ENCODE peak calls at places on chromosomes 6 and 20, in six cellular contexts. One of them, this sample, is unnamed.

GRCh38 chr20:41131594-41132387 is 5.6 kb upstream of the PLCG1 start:
- DNase-seq in HepG2: no peak
- DNase-seq in neural progenitor cell: no peak
- DNase-seq in fibroblast of lung: no peak
- DNase-seq in NCI-H1092: no peak
- DNase-seq in CD8-positive, alpha-beta T cell: no peak
- DNase-seq in this sample: no peak

GRCh38 chr20:17910828-17911294 is 57.7 kb downstream of the SNX5 start:
- DNase-seq in HepG2: no peak
- DNase-seq in neural progenitor cell: no peak
- DNase-seq in fibroblast of lung: peak
- DNase-seq in NCI-H1092: no peak
- DNase-seq in CD8-positive, alpha-beta T cell: no peak
- DNase-seq in this sample: no peak

GRCh38 chr20:5171074-5171789 is 44.4 kb downstream of the CDS2 start:
- DNase-seq in HepG2: no peak
- DNase-seq in neural progenitor cell: peak
- DNase-seq in fibroblast of lung: no peak
- DNase-seq in NCI-H1092: no peak
- DNase-seq in CD8-positive, alpha-beta T cell: no peak
- DNase-seq in this sample: no peak

GRCh38 chr6:42819803-42820508 is 38.1 kb downstream of the BICRAL start:
- DNase-seq in HepG2: peak
- DNase-seq in neural progenitor cell: peak
- DNase-seq in fibroblast of lung: peak
- DNase-seq in NCI-H1092: no peak
- DNase-seq in CD8-positive, alpha-beta T cell: no peak
- DNase-seq in this sample: no peak

GRCh38 chr20:58393299-58393698 is 4.3 kb downstream of the VAPB start:
- DNase-seq in HepG2: no peak
- DNase-seq in neural progenitor cell: no peak
- DNase-seq in fibroblast of lung: no peak
- DNase-seq in NCI-H1092: no peak
- DNase-seq in CD8-positive, alpha-beta T cell: no peak
- DNase-seq in this sample: no peak

GRCh38 chr6:22569281-22570184 is at the start of gene HDGFL1:
- DNase-seq in HepG2: no peak
- DNase-seq in neural progenitor cell: no peak
- DNase-seq in fibroblast of lung: no peak
- DNase-seq in NCI-H1092: no peak
- DNase-seq in CD8-positive, alpha-beta T cell: no peak
- DNase-seq in this sample: no peak

GRCh38 chr6:116887884-116888283 is 10.8 kb downstream of the RFX6 start:
- DNase-seq in HepG2: no peak
- DNase-seq in neural progenitor cell: no peak
- DNase-seq in fibroblast of lung: no peak
- DNase-seq in NCI-H1092: no peak
- DNase-seq in CD8-positive, alpha-beta T cell: no peak
- DNase-seq in this sample: no peak

GRCh38 chr6:115634131-115634530 is 426.6 kb downstream of the FRK start:
- DNase-seq in HepG2: no peak
- DNase-seq in neural progenitor cell: no peak
- DNase-seq in fibroblast of lung: no peak
- DNase-seq in NCI-H1092: no peak
- DNase-seq in CD8-positive, alpha-beta T cell: no peak
- DNase-seq in this sample: no peak

GRCh38 chr20:53146201-53146891 is 174.2 kb downstream of the TSHZ2 start:
- DNase-seq in HepG2: no peak
- DNase-seq in neural progenitor cell: no peak
- DNase-seq in fibroblast of lung: no peak
- DNase-seq in NCI-H1092: no peak
- DNase-seq in CD8-positive, alpha-beta T cell: no peak
- DNase-seq in this sample: no peak

GRCh38 chr6:36123270-36124139 is 6.8 kb upstream of the MAPK13 start:
- DNase-seq in HepG2: peak
- DNase-seq in neural progenitor cell: peak
- DNase-seq in fibroblast of lung: peak
- DNase-seq in NCI-H1092: peak
- DNase-seq in CD8-positive, alpha-beta T cell: peak
- DNase-seq in this sample: peak

GRCh38 chr6:89264296-89264695 is 47.1 kb upstream of the GABRR1 start:
- DNase-seq in HepG2: no peak
- DNase-seq in neural progenitor cell: no peak
- DNase-seq in fibroblast of lung: no peak
- DNase-seq in NCI-H1092: no peak
- DNase-seq in CD8-positive, alpha-beta T cell: no peak
- DNase-seq in this sample: no peak

GRCh38 chr6:28888097-28888496 is 35.7 kb downstream of the TRIM27 start:
- DNase-seq in HepG2: no peak
- DNase-seq in neural progenitor cell: no peak
- DNase-seq in fibroblast of lung: no peak
- DNase-seq in NCI-H1092: no peak
- DNase-seq in CD8-positive, alpha-beta T cell: no peak
- DNase-seq in this sample: no peak

GRCh38 chr20:841568-842546 is 8.3 kb downstream of the FAM110A start:
- DNase-seq in HepG2: no peak
- DNase-seq in neural progenitor cell: peak
- DNase-seq in fibroblast of lung: no peak
- DNase-seq in NCI-H1092: no peak
- DNase-seq in CD8-positive, alpha-beta T cell: no peak
- DNase-seq in this sample: no peak

GRCh38 chr20:56343861-56344381 is 14.9 kb upstream of the FAM210B start:
- DNase-seq in HepG2: no peak
- DNase-seq in neural progenitor cell: peak
- DNase-seq in fibroblast of lung: peak
- DNase-seq in NCI-H1092: no peak
- DNase-seq in CD8-positive, alpha-beta T cell: no peak
- DNase-seq in this sample: no peak

GRCh38 chr6:73691512-73691911 is 4.5 kb upstream of the CD109 start:
- DNase-seq in HepG2: no peak
- DNase-seq in neural progenitor cell: no peak
- DNase-seq in fibroblast of lung: no peak
- DNase-seq in NCI-H1092: no peak
- DNase-seq in CD8-positive, alpha-beta T cell: no peak
- DNase-seq in this sample: no peak

GRCh38 chr20:11373391-11373790 is 544.3 kb upstream of the BTBD3 start:
- DNase-seq in HepG2: no peak
- DNase-seq in neural progenitor cell: no peak
- DNase-seq in fibroblast of lung: peak
- DNase-seq in NCI-H1092: peak
- DNase-seq in CD8-positive, alpha-beta T cell: no peak
- DNase-seq in this sample: no peak

GRCh38 chr20:20037960-20038359 is 14.3 kb downstream of the CRNKL1 start:
- DNase-seq in HepG2: no peak
- DNase-seq in neural progenitor cell: no peak
- DNase-seq in fibroblast of lung: no peak
- DNase-seq in NCI-H1092: no peak
- DNase-seq in CD8-positive, alpha-beta T cell: no peak
- DNase-seq in this sample: no peak

GRCh38 chr6:7087491-7087979 is 20.2 kb upstream of the RREB1 start:
- DNase-seq in HepG2: no peak
- DNase-seq in neural progenitor cell: no peak
- DNase-seq in fibroblast of lung: no peak
- DNase-seq in NCI-H1092: no peak
- DNase-seq in CD8-positive, alpha-beta T cell: peak
- DNase-seq in this sample: no peak

GRCh38 chr20:36624068-36624813 is 18.7 kb downstream of the RAB5IF start:
- DNase-seq in HepG2: peak
- DNase-seq in neural progenitor cell: no peak
- DNase-seq in fibroblast of lung: no peak
- DNase-seq in NCI-H1092: no peak
- DNase-seq in CD8-positive, alpha-beta T cell: no peak
- DNase-seq in this sample: no peak

GRCh38 chr6:9140861-9141534 is 705.7 kb upstream of the SLC35B3 start:
- DNase-seq in HepG2: no peak
- DNase-seq in neural progenitor cell: no peak
- DNase-seq in fibroblast of lung: peak
- DNase-seq in NCI-H1092: peak
- DNase-seq in CD8-positive, alpha-beta T cell: no peak
- DNase-seq in this sample: peak

GRCh38 chr20:6108330-6108729 is 14.5 kb downstream of the FERMT1 start:
- DNase-seq in HepG2: no peak
- DNase-seq in neural progenitor cell: no peak
- DNase-seq in fibroblast of lung: no peak
- DNase-seq in NCI-H1092: no peak
- DNase-seq in CD8-positive, alpha-beta T cell: no peak
- DNase-seq in this sample: no peak

GRCh38 chr6:30092852-30093543 is 17.4 kb upstream of the RNF39 start:
- DNase-seq in HepG2: no peak
- DNase-seq in neural progenitor cell: no peak
- DNase-seq in fibroblast of lung: no peak
- DNase-seq in NCI-H1092: no peak
- DNase-seq in CD8-positive, alpha-beta T cell: no peak
- DNase-seq in this sample: no peak

GRCh38 chr20:32973077-32973717 is 31.0 kb downstream of the SUN5 start:
- DNase-seq in HepG2: no peak
- DNase-seq in neural progenitor cell: no peak
- DNase-seq in fibroblast of lung: no peak
- DNase-seq in NCI-H1092: no peak
- DNase-seq in CD8-positive, alpha-beta T cell: no peak
- DNase-seq in this sample: no peak

GRCh38 chr20:64242797-64243475 is 12.6 kb upstream of the PCMTD2 start:
- DNase-seq in HepG2: peak
- DNase-seq in neural progenitor cell: no peak
- DNase-seq in fibroblast of lung: no peak
- DNase-seq in NCI-H1092: no peak
- DNase-seq in CD8-positive, alpha-beta T cell: no peak
- DNase-seq in this sample: no peak

GRCh38 chr20:31564284-31564683 is 40.8 kb upstream of the ID1 start:
- DNase-seq in HepG2: no peak
- DNase-seq in neural progenitor cell: no peak
- DNase-seq in fibroblast of lung: no peak
- DNase-seq in NCI-H1092: no peak
- DNase-seq in CD8-positive, alpha-beta T cell: no peak
- DNase-seq in this sample: no peak

GRCh38 chr6:41965429-41966213 is 24.0 kb upstream of the CCND3 start:
- DNase-seq in HepG2: peak
- DNase-seq in neural progenitor cell: peak
- DNase-seq in fibroblast of lung: no peak
- DNase-seq in NCI-H1092: no peak
- DNase-seq in CD8-positive, alpha-beta T cell: no peak
- DNase-seq in this sample: no peak

GRCh38 chr6:30990422-30991086 is 7.0 kb downstream of the MUC21 start:
- DNase-seq in HepG2: no peak
- DNase-seq in neural progenitor cell: no peak
- DNase-seq in fibroblast of lung: no peak
- DNase-seq in NCI-H1092: no peak
- DNase-seq in CD8-positive, alpha-beta T cell: no peak
- DNase-seq in this sample: no peak

GRCh38 chr20:38970302-38970701 is 8.2 kb downstream of the DHX35 start:
- DNase-seq in HepG2: no peak
- DNase-seq in neural progenitor cell: no peak
- DNase-seq in fibroblast of lung: peak
- DNase-seq in NCI-H1092: no peak
- DNase-seq in CD8-positive, alpha-beta T cell: no peak
- DNase-seq in this sample: no peak

GRCh38 chr6:121216928-121217327 is 117.4 kb downstream of the TBC1D32 start:
- DNase-seq in HepG2: no peak
- DNase-seq in neural progenitor cell: no peak
- DNase-seq in fibroblast of lung: peak
- DNase-seq in NCI-H1092: no peak
- DNase-seq in CD8-positive, alpha-beta T cell: no peak
- DNase-seq in this sample: no peak

GRCh38 chr6:22906091-22906549 is 336.8 kb downstream of the HDGFL1 start:
- DNase-seq in HepG2: no peak
- DNase-seq in neural progenitor cell: peak
- DNase-seq in fibroblast of lung: peak
- DNase-seq in NCI-H1092: no peak
- DNase-seq in CD8-positive, alpha-beta T cell: no peak
- DNase-seq in this sample: peak